ENCODE peak calls at places on chromosomes 5 and 9, in four cellular contexts. Q is OCI-LY7, N is endodermal cell, D is cardiac muscle cell. V is an unnamed sample.

GRCh38 chr9:75183293-75183692 is 95.0 kb downstream of the OSTF1 start:
- DNase-seq in D (no peak), N (no peak), Q (no peak), V (no peak)

GRCh38 chr5:93611900-93612898 is 29.2 kb downstream of the NR2F1 start:
- DNase-seq in N (peak; percentile 85), D (no peak), Q (no peak), V (peak; percentile 31)

GRCh38 chr5:122137702-122138101 is 8.4 kb downstream of the ZNF474 start:
- DNase-seq in Q (no peak), N (no peak), D (no peak), V (no peak)

GRCh38 chr5:641331-641765 is 29.2 kb downstream of the CEP72 start:
- DNase-seq in Q (no peak), N (no peak), D (no peak), V (no peak)

GRCh38 chr9:35650341-35651158 is at the start of gene SIT1:
- DNase-seq in N (peak; percentile 57), Q (peak; percentile 82), D (no peak), V (no peak)

GRCh38 chr5:34020717-34021116 is 12.9 kb upstream of the AMACR start:
- DNase-seq in N (no peak), Q (no peak), D (no peak), V (no peak)

GRCh38 chr9:16710888-16711287 is 159.6 kb downstream of the BNC2 start:
- DNase-seq in D (no peak), Q (no peak), N (peak; percentile 61), V (no peak)

GRCh38 chr5:161273410-161273809 is 273.1 kb downstream of the GABRB2 start:
- DNase-seq in N (no peak), Q (no peak), D (no peak), V (no peak)

GRCh38 chr5:14463629-14464028 is 118.0 kb upstream of the OTULINL start:
- DNase-seq in N (no peak), Q (no peak), D (peak; percentile 82), V (peak; percentile 77)

GRCh38 chr5:141933151-141933550 is 9.5 kb downstream of the DELE1 start:
- DNase-seq in D (no peak), Q (no peak), N (no peak), V (no peak)

GRCh38 chr5:132408965-132409364 is 39.5 kb downstream of the SLC22A5 start:
- DNase-seq in Q (no peak), N (no peak), D (no peak), V (no peak)

GRCh38 chr5:7842531-7842930 is 8.4 kb downstream of the CFAP90 start:
- DNase-seq in N (no peak), Q (no peak), D (no peak), V (no peak)

GRCh38 chr5:93620487-93621339 is 37.7 kb downstream of the NR2F1 start:
- DNase-seq in N (peak; percentile 91), D (peak; percentile 69), Q (peak; percentile 72), V (peak; percentile 75)

GRCh38 chr9:116327702-116328440 is 174.3 kb downstream of the PAPPA start:
- DNase-seq in N (no peak), D (peak; percentile 58), Q (no peak), V (no peak)

GRCh38 chr5:141733198-141733597 is 51.2 kb upstream of the ARAP3 start:
- DNase-seq in N (no peak), Q (peak; percentile 60), D (no peak), V (no peak)

GRCh38 chr9:100575765-100576368 is 2.0 kb upstream of the CAVIN4 start:
- DNase-seq in Q (no peak), N (no peak), D (peak; percentile 54), V (no peak)

GRCh38 chr5:177124486-177124991 is 9.0 kb upstream of the NSD1 start:
- DNase-seq in N (peak; percentile 85), Q (peak; percentile 89), D (no peak), V (no peak)

GRCh38 chr9:130729145-130729544 is 35.6 kb downstream of the EXOSC2 start:
- DNase-seq in N (no peak), D (no peak), Q (no peak), V (no peak)

GRCh38 chr9:114224247-114224610 is 68.9 kb downstream of the COL27A1 start:
- DNase-seq in N (peak; percentile 84), D (no peak), Q (no peak), V (peak; percentile 73)

GRCh38 chr5:81247441-81247972 is 14.4 kb downstream of the CKMT2 start:
- DNase-seq in D (peak; percentile 67), N (no peak), Q (no peak), V (peak; percentile 39)

GRCh38 chr5:17217421-17218352 is at the start of gene BASP1:
- DNase-seq in D (peak; percentile 91), Q (peak; percentile 85), N (peak; percentile 93), V (peak; percentile 78)

GRCh38 chr5:133285583-133286021 is 233.8 kb downstream of the HSPA4 start:
- DNase-seq in D (peak; percentile 39), Q (no peak), N (no peak), V (peak; percentile 95)

GRCh38 chr9:73093016-73093739 is 58.5 kb upstream of the ANXA1 start:
- DNase-seq in N (no peak), D (no peak), Q (no peak), V (no peak)

GRCh38 chr9:92718086-92719001 is 46.3 kb downstream of the BICD2 start:
- DNase-seq in D (no peak), Q (peak; percentile 57), N (peak; percentile 38), V (no peak)

GRCh38 chr9:133320421-133320881 is 15.5 kb downstream of the SURF6 start:
- DNase-seq in Q (no peak), D (no peak), N (peak; percentile 65), V (no peak)

GRCh38 chr5:130868186-130868821 is 296.8 kb downstream of the HINT1 start:
- DNase-seq in N (no peak), Q (no peak), D (peak; percentile 43), V (no peak)

GRCh38 chr5:151523335-151523734 is 67.8 kb downstream of the FAT2 start:
- DNase-seq in Q (peak; percentile 45), N (peak; percentile 90), D (peak; percentile 49), V (peak; percentile 73)

GRCh38 chr5:132055808-132056609 is 4.4 kb upstream of the IL3 start:
- DNase-seq in N (no peak), Q (no peak), D (no peak), V (no peak)

GRCh38 chr9:20728493-20729220 is 44.6 kb downstream of the FOCAD start:
- DNase-seq in Q (no peak), N (no peak), D (peak; percentile 74), V (no peak)

GRCh38 chr5:500491-500890 is 23.8 kb downstream of the SLC9A3 start:
- DNase-seq in D (no peak), Q (no peak), N (no peak), V (no peak)

GRCh38 chr9:104386425-104387069 is 117.5 kb upstream of the OR13F1 start:
- DNase-seq in D (peak; percentile 62), Q (peak; percentile 30), N (no peak), V (peak; percentile 64)

GRCh38 chr5:140725799-140726471 is 25.7 kb downstream of the ZMAT2 start:
- DNase-seq in D (peak; percentile 91), N (peak; percentile 93), Q (no peak), V (peak; percentile 93)

GRCh38 chr5:59491944-59492343 is 401.6 kb downstream of the PDE4D start:
- DNase-seq in Q (no peak), D (no peak), N (no peak), V (no peak)

GRCh38 chr5:20166496-20166895 is 178.5 kb upstream of the CDH18 start:
- DNase-seq in Q (no peak), D (no peak), N (no peak), V (no peak)

GRCh38 chr5:67206381-67207328 is 10.1 kb upstream of the CD180 start:
- DNase-seq in D (no peak), Q (peak; percentile 88), N (no peak), V (peak; percentile 98)

GRCh38 chr5:77893225-77893860 is 117.2 kb upstream of the TBCA start:
- DNase-seq in Q (no peak), D (peak; percentile 95), N (no peak), V (peak; percentile 95)

GRCh38 chr9:93568169-93568568 is 8.2 kb upstream of the PHF2 start:
- DNase-seq in Q (no peak), D (no peak), N (no peak), V (no peak)

GRCh38 chr5:137595680-137596079 is 96.6 kb upstream of the SPOCK1 start:
- DNase-seq in D (no peak), N (no peak), Q (no peak), V (no peak)

GRCh38 chr9:6632516-6633328 is 12.8 kb downstream of the GLDC start:
- DNase-seq in Q (peak; percentile 27), D (no peak), N (peak; percentile 74), V (no peak)

GRCh38 chr5:174172104-174172965 is 126.8 kb downstream of the NSG2 start:
- DNase-seq in D (no peak), N (peak; percentile 77), Q (no peak), V (no peak)
- TF ChIP-seq CTCF in D (no peak), N (peak; percentile 26), Q (no peak), V (no peak)

GRCh38 chr9:98809311-98810105 is 2.0 kb downstream of the GALNT12 start:
- DNase-seq in Q (no peak), D (peak; percentile 52), N (peak; percentile 70), V (no peak)
- H3K27ac ChIP-seq in Q (no peak overlapping the region), D (no peak overlapping the region), N (no peak overlapping the region), V (no peak overlapping the region)

GRCh38 chr5:35247645-35248034 is 17.4 kb upstream of the PRLR start:
- DNase-seq in N (no peak), Q (no peak), D (peak; percentile 48), V (peak; percentile 8)
- TF ChIP-seq CTCF in N (no peak), Q (no peak), D (no peak), V (no peak)

GRCh38 chr9:3398232-3398648 is 127.6 kb downstream of the RFX3 start:
- DNase-seq in N (no peak), D (no peak), Q (peak; percentile 64), V (no peak)
- H3K27ac ChIP-seq in N (no peak overlapping the region), D (no peak overlapping the region), Q (peak overlapping the region; percentile 56), V (no peak overlapping the region)

DNA sequence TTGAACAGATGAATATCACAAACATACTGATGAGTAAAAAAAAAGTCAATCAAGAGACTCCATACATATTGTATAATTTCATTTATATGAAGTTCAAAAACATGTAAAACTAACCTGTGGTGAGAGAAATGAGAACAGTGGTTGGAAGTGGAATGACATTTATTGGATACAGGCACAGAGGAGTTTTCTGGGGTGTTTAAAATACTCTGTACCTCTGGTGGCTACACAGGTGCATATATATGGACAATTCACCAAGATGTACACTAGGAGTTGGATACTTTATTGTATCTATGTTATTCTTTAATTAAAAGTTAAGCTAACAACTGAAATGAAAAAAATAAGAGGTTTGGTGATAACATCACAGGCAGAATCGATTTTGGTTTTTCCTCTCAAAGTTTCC is 14.1 kb downstream of the FOXD1 start:
- DNase-seq in D (no peak), Q (no peak), N (no peak), V (no peak)
- TF ChIP-seq CTCF in D (no peak), Q (no peak), N (peak; percentile 47), V (peak; percentile 29)

GRCh38 chr5:37769840-37770239 is 70.0 kb downstream of the GDNF start:
- DNase-seq in N (no peak), D (no peak), Q (no peak), V (no peak)
- H3K27ac ChIP-seq in N (no peak overlapping the region), D (no peak overlapping the region), Q (no peak overlapping the region), V (no peak overlapping the region)

V was measured in RWPE1.